ENCODE peak calls at places on chromosome 5, in ten cellular contexts. One of them, this sample, is unnamed. For H3K27me3 and H3K36me3, the result is how much of the 10 kb centered on the place peaks cover.

GRCh38 chr5:966941-967340 is 41.7 kb upstream of the NKD2 start:
- DNase-seq in spleen: no peak
- DNase-seq in CD8-positive, alpha-beta T cell: no peak
- DNase-seq in BJ: no peak
- DNase-seq in K562: no peak
- DNase-seq in endodermal cell: no peak
- DNase-seq in A673: no peak
- DNase-seq in HCT116: no peak
- DNase-seq in GM23338: no peak
- DNase-seq in bronchial epithelial cell: no peak
- DNase-seq in this sample: no peak

GRCh38 chr5:93235751-93236150 is 345.3 kb downstream of the NR2F1-AS1 start:
- DNase-seq in endodermal cell: no peak
- DNase-seq in HCT116: no peak
- DNase-seq in BJ: no peak
- DNase-seq in bronchial epithelial cell: no peak
- DNase-seq in A673: no peak
- DNase-seq in GM23338: no peak
- DNase-seq in K562: no peak
- DNase-seq in CD8-positive, alpha-beta T cell: no peak
- DNase-seq in spleen: no peak
- DNase-seq in this sample: no peak

GRCh38 chr5:58622884-58623871 is 40.3 kb downstream of the RAB3C start:
- DNase-seq in spleen: no peak
- DNase-seq in HCT116: no peak
- DNase-seq in A673: no peak
- DNase-seq in GM23338: no peak
- DNase-seq in CD8-positive, alpha-beta T cell: no peak
- DNase-seq in bronchial epithelial cell: no peak
- DNase-seq in BJ: no peak
- DNase-seq in endodermal cell: no peak
- DNase-seq in K562: no peak
- DNase-seq in this sample: no peak

GRCh38 chr5:84411832-84412605 is 27.3 kb upstream of the EDIL3 start:
- DNase-seq in K562: no peak
- DNase-seq in endodermal cell: no peak
- DNase-seq in CD8-positive, alpha-beta T cell: no peak
- DNase-seq in GM23338: no peak
- DNase-seq in BJ: no peak
- DNase-seq in bronchial epithelial cell: peak
- DNase-seq in HCT116: no peak
- DNase-seq in spleen: no peak
- DNase-seq in A673: no peak
- DNase-seq in this sample: no peak

GRCh38 chr5:91469517-91470165 is 86.5 kb upstream of the ARRDC3 start:
- DNase-seq in BJ: no peak
- DNase-seq in CD8-positive, alpha-beta T cell: no peak
- DNase-seq in GM23338: no peak
- DNase-seq in endodermal cell: no peak
- DNase-seq in bronchial epithelial cell: peak
- DNase-seq in HCT116: no peak
- DNase-seq in A673: peak
- DNase-seq in K562: no peak
- DNase-seq in spleen: no peak
- DNase-seq in this sample: no peak

GRCh38 chr5:56598941-56599340 is 216.4 kb upstream of the MAP3K1 start:
- DNase-seq in spleen: no peak
- DNase-seq in GM23338: no peak
- DNase-seq in endodermal cell: no peak
- DNase-seq in CD8-positive, alpha-beta T cell: no peak
- DNase-seq in bronchial epithelial cell: no peak
- DNase-seq in HCT116: no peak
- DNase-seq in A673: no peak
- DNase-seq in BJ: no peak
- DNase-seq in K562: no peak
- DNase-seq in this sample: no peak

GRCh38 chr5:39014544-39014943 is 59.7 kb downstream of the RICTOR start:
- DNase-seq in CD8-positive, alpha-beta T cell: no peak
- DNase-seq in spleen: no peak
- DNase-seq in A673: no peak
- DNase-seq in BJ: peak
- DNase-seq in HCT116: no peak
- DNase-seq in endodermal cell: no peak
- DNase-seq in GM23338: no peak
- DNase-seq in bronchial epithelial cell: peak
- DNase-seq in K562: no peak
- DNase-seq in this sample: peak

GRCh38 chr5:97096096-97096648 is 46.2 kb downstream of the LIX1 start:
- DNase-seq in CD8-positive, alpha-beta T cell: no peak
- DNase-seq in BJ: peak
- DNase-seq in spleen: no peak
- DNase-seq in K562: no peak
- DNase-seq in A673: no peak
- DNase-seq in HCT116: no peak
- DNase-seq in GM23338: no peak
- DNase-seq in bronchial epithelial cell: no peak
- DNase-seq in endodermal cell: no peak
- DNase-seq in this sample: no peak

GRCh38 chr5:31751620-31752019 is 112.7 kb downstream of the PDZD2 start:
- DNase-seq in BJ: no peak
- DNase-seq in spleen: no peak
- DNase-seq in GM23338: no peak
- DNase-seq in HCT116: no peak
- DNase-seq in bronchial epithelial cell: no peak
- DNase-seq in endodermal cell: no peak
- DNase-seq in K562: no peak
- DNase-seq in A673: no peak
- DNase-seq in CD8-positive, alpha-beta T cell: no peak
- DNase-seq in this sample: no peak

GRCh38 chr5:6013496-6013895 is 364.9 kb downstream of the MED10 start:
- DNase-seq in A673: no peak
- DNase-seq in GM23338: no peak
- DNase-seq in HCT116: no peak
- DNase-seq in CD8-positive, alpha-beta T cell: no peak
- DNase-seq in bronchial epithelial cell: no peak
- DNase-seq in endodermal cell: no peak
- DNase-seq in spleen: no peak
- DNase-seq in BJ: no peak
- DNase-seq in K562: no peak
- DNase-seq in this sample: no peak

GRCh38 chr5:76472338-76473336 is 69.6 kb downstream of the IQGAP2 start:
- DNase-seq in K562: no peak
- DNase-seq in A673: no peak
- DNase-seq in CD8-positive, alpha-beta T cell: no peak
- DNase-seq in bronchial epithelial cell: peak
- DNase-seq in HCT116: no peak
- DNase-seq in endodermal cell: no peak
- DNase-seq in spleen: no peak
- DNase-seq in BJ: no peak
- DNase-seq in GM23338: no peak
- DNase-seq in this sample: no peak

GRCh38 chr5:137296213-137296702 is 202.9 kb downstream of the SPOCK1 start:
- DNase-seq in K562: no peak
- DNase-seq in spleen: no peak
- DNase-seq in CD8-positive, alpha-beta T cell: no peak
- DNase-seq in HCT116: no peak
- DNase-seq in GM23338: no peak
- DNase-seq in A673: no peak
- DNase-seq in endodermal cell: no peak
- DNase-seq in BJ: peak
- DNase-seq in bronchial epithelial cell: no peak
- DNase-seq in this sample: peak

GRCh38 chr5:151221574-151221973 is 2.3 kb downstream of the CCDC69 start:
- DNase-seq in endodermal cell: no peak
- DNase-seq in CD8-positive, alpha-beta T cell: no peak
- DNase-seq in GM23338: no peak
- DNase-seq in HCT116: no peak
- DNase-seq in bronchial epithelial cell: peak
- DNase-seq in spleen: no peak
- DNase-seq in BJ: no peak
- DNase-seq in K562: no peak
- DNase-seq in A673: no peak
- DNase-seq in this sample: no peak

GRCh38 chr5:14685757-14686156 is 21.2 kb downstream of the OTULIN start:
- DNase-seq in BJ: no peak
- DNase-seq in K562: no peak
- DNase-seq in endodermal cell: peak
- DNase-seq in bronchial epithelial cell: peak
- DNase-seq in GM23338: peak
- DNase-seq in CD8-positive, alpha-beta T cell: no peak
- DNase-seq in spleen: peak
- DNase-seq in A673: peak
- DNase-seq in HCT116: peak
- DNase-seq in this sample: no peak

GRCh38 chr5:35031276-35031675 is 16.5 kb downstream of the AGXT2 start:
- DNase-seq in endodermal cell: no peak
- DNase-seq in A673: peak
- DNase-seq in CD8-positive, alpha-beta T cell: no peak
- DNase-seq in spleen: no peak
- DNase-seq in K562: no peak
- DNase-seq in GM23338: peak
- DNase-seq in HCT116: no peak
- DNase-seq in bronchial epithelial cell: no peak
- DNase-seq in BJ: peak
- DNase-seq in this sample: peak

GRCh38 chr5:35030426-35030825 is 17.3 kb downstream of the AGXT2 start:
- DNase-seq in CD8-positive, alpha-beta T cell: no peak
- DNase-seq in endodermal cell: no peak
- DNase-seq in GM23338: no peak
- DNase-seq in HCT116: no peak
- DNase-seq in spleen: no peak
- DNase-seq in K562: no peak
- DNase-seq in bronchial epithelial cell: no peak
- DNase-seq in BJ: no peak
- DNase-seq in A673: peak
- DNase-seq in this sample: no peak

GRCh38 chr5:35026280-35026840 is 21.4 kb downstream of the AGXT2 start:
- DNase-seq in bronchial epithelial cell: no peak
- DNase-seq in K562: no peak
- DNase-seq in A673: no peak
- DNase-seq in endodermal cell: no peak
- DNase-seq in BJ: no peak
- DNase-seq in GM23338: no peak
- DNase-seq in HCT116: no peak
- DNase-seq in CD8-positive, alpha-beta T cell: no peak
- DNase-seq in spleen: no peak
- DNase-seq in this sample: no peak

GRCh38 chr5:35026941-35027340 is 20.8 kb downstream of the AGXT2 start:
- DNase-seq in endodermal cell: no peak
- DNase-seq in GM23338: no peak
- DNase-seq in A673: no peak
- DNase-seq in spleen: no peak
- DNase-seq in K562: no peak
- DNase-seq in HCT116: no peak
- DNase-seq in bronchial epithelial cell: no peak
- DNase-seq in CD8-positive, alpha-beta T cell: no peak
- DNase-seq in BJ: no peak
- DNase-seq in this sample: no peak

GRCh38 chr5:35029333-35029732 is 18.4 kb downstream of the AGXT2 start:
- DNase-seq in K562: no peak
- DNase-seq in GM23338: no peak
- DNase-seq in BJ: no peak
- DNase-seq in A673: no peak
- DNase-seq in endodermal cell: no peak
- DNase-seq in HCT116: no peak
- DNase-seq in CD8-positive, alpha-beta T cell: no peak
- DNase-seq in bronchial epithelial cell: peak
- DNase-seq in spleen: no peak
- DNase-seq in this sample: no peak
- H3K27me3 ChIP-seq in K562: under half
- H3K27me3 ChIP-seq in GM23338: under half
- H3K27me3 ChIP-seq in BJ: under half
- H3K27me3 ChIP-seq in A673: under half
- H3K27me3 ChIP-seq in endodermal cell: under half
- H3K27me3 ChIP-seq in HCT116: half or more
- H3K27me3 ChIP-seq in CD8-positive, alpha-beta T cell: under half
- H3K27me3 ChIP-seq in bronchial epithelial cell: under half
- H3K27me3 ChIP-seq in spleen: under half
- H3K27me3 ChIP-seq in this sample: under half

DNA sequence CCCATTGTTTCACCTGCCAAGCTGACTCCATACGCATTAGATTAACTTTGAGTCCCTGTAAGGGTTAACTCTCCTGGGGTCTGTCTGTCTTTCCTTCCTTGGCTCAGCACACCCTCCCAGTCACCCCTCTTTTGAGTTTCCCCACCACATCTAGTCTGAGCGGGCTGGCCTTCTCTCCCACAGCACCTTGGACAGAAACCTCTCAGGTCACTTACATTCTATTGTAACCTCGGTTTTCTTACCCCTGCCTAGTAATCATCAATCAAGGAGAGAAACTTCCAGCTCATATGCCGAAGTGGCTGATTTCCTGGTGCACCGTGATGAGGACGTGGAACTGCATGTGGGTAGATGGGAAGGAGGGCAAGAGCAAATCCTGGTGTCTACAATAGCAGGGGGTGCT is 102.1 kb downstream of the MYO10 start:
- DNase-seq in GM23338: no peak
- DNase-seq in K562: no peak
- DNase-seq in CD8-positive, alpha-beta T cell: no peak
- DNase-seq in bronchial epithelial cell: no peak
- DNase-seq in BJ: no peak
- DNase-seq in endodermal cell: no peak
- DNase-seq in spleen: no peak
- DNase-seq in A673: no peak
- DNase-seq in HCT116: no peak
- DNase-seq in this sample: no peak
- H3K36me3 ChIP-seq in GM23338: under half
- H3K36me3 ChIP-seq in K562: under half
- H3K36me3 ChIP-seq in CD8-positive, alpha-beta T cell: under half
- H3K36me3 ChIP-seq in bronchial epithelial cell: under half
- H3K36me3 ChIP-seq in BJ: under half
- H3K36me3 ChIP-seq in endodermal cell: under half
- H3K36me3 ChIP-seq in spleen: under half
- H3K36me3 ChIP-seq in A673: under half
- H3K36me3 ChIP-seq in HCT116: under half
- H3K36me3 ChIP-seq in this sample: under half

DNA sequence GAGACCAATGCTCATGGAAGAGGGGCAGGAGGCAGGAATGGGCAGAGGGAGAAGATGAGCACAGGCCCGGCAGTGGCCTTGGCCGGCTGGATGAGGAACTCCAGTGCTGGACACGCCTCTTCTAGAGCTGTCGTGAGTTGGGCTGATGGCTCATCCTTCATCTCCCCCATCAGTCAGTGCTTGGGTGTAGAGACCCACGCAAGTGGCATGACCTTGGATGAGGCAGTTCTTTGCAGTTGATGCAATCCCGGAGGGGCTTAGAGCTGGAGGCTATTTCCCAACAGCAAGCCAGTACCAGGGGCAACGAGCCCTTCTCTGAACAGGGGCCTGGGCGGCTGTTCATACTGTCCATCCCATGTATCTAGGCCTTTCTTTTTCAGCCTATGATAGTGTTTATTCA is 25.5 kb upstream of the ARAP3 start:
- DNase-seq in A673: no peak
- DNase-seq in CD8-positive, alpha-beta T cell: no peak
- DNase-seq in endodermal cell: no peak
- DNase-seq in spleen: no peak
- DNase-seq in HCT116: no peak
- DNase-seq in BJ: no peak
- DNase-seq in K562: no peak
- DNase-seq in GM23338: no peak
- DNase-seq in bronchial epithelial cell: no peak
- DNase-seq in this sample: no peak
- H3K27me3 ChIP-seq in A673: under half
- H3K27me3 ChIP-seq in CD8-positive, alpha-beta T cell: under half
- H3K27me3 ChIP-seq in endodermal cell: under half
- H3K27me3 ChIP-seq in spleen: under half
- H3K27me3 ChIP-seq in HCT116: under half
- H3K27me3 ChIP-seq in BJ: under half
- H3K27me3 ChIP-seq in K562: under half
- H3K27me3 ChIP-seq in GM23338: under half
- H3K27me3 ChIP-seq in bronchial epithelial cell: under half
- H3K27me3 ChIP-seq in this sample: under half

GRCh38 chr5:134118212-134118611 is 3.7 kb downstream of the TCF7 start:
- DNase-seq in BJ: no peak
- DNase-seq in spleen: no peak
- DNase-seq in endodermal cell: no peak
- DNase-seq in CD8-positive, alpha-beta T cell: no peak
- DNase-seq in A673: no peak
- DNase-seq in HCT116: no peak
- DNase-seq in GM23338: no peak
- DNase-seq in K562: no peak
- DNase-seq in bronchial epithelial cell: no peak
- DNase-seq in this sample: no peak
- H3K36me3 ChIP-seq in BJ: under half
- H3K36me3 ChIP-seq in spleen: under half
- H3K36me3 ChIP-seq in endodermal cell: under half
- H3K36me3 ChIP-seq in CD8-positive, alpha-beta T cell: half or more
- H3K36me3 ChIP-seq in A673: under half
- H3K36me3 ChIP-seq in HCT116: under half
- H3K36me3 ChIP-seq in GM23338: under half
- H3K36me3 ChIP-seq in K562: under half
- H3K36me3 ChIP-seq in bronchial epithelial cell: under half
- H3K36me3 ChIP-seq in this sample: under half

This sample was measured in kidney epithelial cell.